ENCODE peak calls at places on chromosomes 4 and X, in seven cellular contexts. R is Panc1, N is HCT116, J is GM23338, L is left ventricle myocardium inferior, Y is uterus, E is H9. K is an unnamed sample.

GRCh38 chr4:24067781-24068193 is 177.9 kb upstream of the PPARGC1A start:
- DNase-seq in R (no peak), N (no peak), J (no peak), L (peak; percentile 16), Y (no peak), E (no peak), K (no peak)

GRCh38 chr4:2256156-2256731 is 5.7 kb downstream of the MXD4 start:
- DNase-seq in R (no peak), N (no peak), J (no peak), L (peak; percentile 60), Y (peak; percentile 43), E (no peak), K (peak; percentile 77)

GRCh38 chr4:104395219-104395618 is 99.5 kb downstream of the CXXC4 start:
- DNase-seq in R (no peak), N (no peak), J (peak; percentile 6), L (no peak), Y (no peak), E (no peak), K (no peak)

GRCh38 chr4:165464338-165464737 is 85.5 kb downstream of the CPE start:
- DNase-seq in R (no peak), N (no peak), J (no peak), L (no peak), Y (no peak), E (no peak), K (no peak)

GRCh38 chrX:139851730-139852129 is 81.1 kb downstream of the ATP11C start:
- DNase-seq in R (no peak), N (no peak), J (no peak), L (no peak), Y (no peak), E (no peak), K (no peak)

GRCh38 chr4:10951306-10951705 is 266.7 kb upstream of the CLNK start:
- DNase-seq in R (no peak), N (no peak), J (no peak), L (no peak), Y (no peak), E (no peak), K (no peak)

GRCh38 chrX:154750301-154751120 is at the start of gene GAB3:
- DNase-seq in R (no peak), N (no peak), J (peak; percentile 55), L (peak; percentile 52), Y (no peak), E (no peak), K (peak; percentile 92)

GRCh38 chrX:134137353-134137752 is 99.6 kb upstream of the CCDC160 start:
- DNase-seq in R (no peak), N (no peak), J (no peak), L (no peak), Y (no peak), E (no peak), K (no peak)

GRCh38 chr4:4474496-4474895 is 67.4 kb downstream of the STX18 start:
- DNase-seq in R (no peak), N (no peak), J (no peak), L (no peak), Y (no peak), E (no peak), K (no peak)

GRCh38 chr4:66602622-66603021 is 932.3 kb upstream of the EPHA5 start:
- DNase-seq in R (no peak), N (no peak), J (no peak), L (no peak), Y (no peak), E (no peak), K (no peak)

GRCh38 chr4:21790437-21791029 is 158.0 kb downstream of the KCNIP4 start:
- DNase-seq in R (no peak), N (peak; percentile 16), J (peak; percentile 46), L (no peak), Y (no peak), E (no peak), K (no peak)

GRCh38 chr4:13922873-13923645 is 295.5 kb upstream of the BOD1L1 start:
- DNase-seq in R (no peak), N (no peak), J (no peak), L (no peak), Y (no peak), E (no peak), K (no peak)
- H3K4me1 ChIP-seq in R (no peaks in the 10 kb centered on the region), N (peaks cover 12% of the 10 kb centered on the region), J (no peaks in the 10 kb centered on the region), L (no peaks in the 10 kb centered on the region), Y (no peaks in the 10 kb centered on the region), E (peaks cover 2% of the 10 kb centered on the region), K (no peaks in the 10 kb centered on the region)

GRCh38 chr4:113700602-113701150 is 60.9 kb downstream of the CAMK2D start:
- DNase-seq in R (no peak), N (no peak), J (no peak), L (no peak), Y (no peak), E (no peak), K (no peak)
- H3K4me1 ChIP-seq in R (no peaks in the 10 kb centered on the region), N (peaks cover 9% of the 10 kb centered on the region), J (no peaks in the 10 kb centered on the region), L (peaks cover 57% of the 10 kb centered on the region), Y (no peaks in the 10 kb centered on the region), E (no peaks in the 10 kb centered on the region), K (no peaks in the 10 kb centered on the region)

GRCh38 chrX:13088155-13088485 is 43.7 kb upstream of the FAM9C start:
- DNase-seq in R (no peak), N (no peak), J (no peak), L (no peak), Y (no peak), E (no peak), K (peak; percentile 79)
- H3K4me1 ChIP-seq in R (no peaks in the 10 kb centered on the region), N (no peaks in the 10 kb centered on the region), J (peaks cover 7% of the 10 kb centered on the region), L (peaks cover 3% of the 10 kb centered on the region), Y (no peaks in the 10 kb centered on the region), E (no peaks in the 10 kb centered on the region), K (peaks cover 61% of the 10 kb centered on the region)

GRCh38 chr4:144655491-144655890 is 9.5 kb downstream of the HHIP start:
- DNase-seq in R (no peak), N (no peak), J (no peak), L (no peak), Y (no peak), E (no peak), K (no peak)

GRCh38 chr4:144658015-144658567 is 12.1 kb downstream of the HHIP start:
- DNase-seq in R (no peak), N (no peak), J (no peak), L (no peak), Y (no peak), E (no peak), K (no peak)

GRCh38 chr4:144656857-144657256 is 10.9 kb downstream of the HHIP start:
- DNase-seq in R (no peak), N (no peak), J (no peak), L (no peak), Y (no peak), E (no peak), K (no peak)

GRCh38 chr4:144658908-144659307 is 13.0 kb downstream of the HHIP start:
- DNase-seq in R (no peak), N (no peak), J (no peak), L (no peak), Y (no peak), E (no peak), K (no peak)

DNA sequence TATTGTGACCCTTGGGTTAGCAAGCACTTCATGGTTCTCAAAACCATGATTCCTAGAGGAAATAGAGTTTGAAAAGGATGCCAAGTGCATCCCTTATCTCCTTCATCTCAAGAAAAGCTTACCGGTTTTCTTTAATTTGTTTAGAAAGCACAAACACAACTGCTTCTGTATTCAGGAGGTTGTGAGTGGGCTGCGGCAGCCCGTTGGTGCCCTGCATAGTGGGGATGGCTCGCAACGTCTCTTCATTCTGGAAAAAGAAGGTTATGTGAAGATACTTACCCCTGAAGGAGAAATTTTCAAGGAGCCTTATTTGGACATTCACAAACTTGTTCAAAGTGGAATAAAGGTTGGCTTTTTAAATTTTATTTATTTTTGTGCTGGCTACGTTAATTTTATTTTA is 13.5 kb downstream of the HHIP start:
- DNase-seq in R (no peak), N (no peak), J (no peak), L (no peak), Y (no peak), E (no peak), K (no peak)
- H3K4me1 ChIP-seq in R (no peaks in the 10 kb centered on the region), N (no peaks in the 10 kb centered on the region), J (no peaks in the 10 kb centered on the region), L (no peaks in the 10 kb centered on the region), Y (no peaks in the 10 kb centered on the region), E (no peaks in the 10 kb centered on the region), K (no peaks in the 10 kb centered on the region)

GRCh38 chr4:86968477-86969015 is 33.7 kb downstream of the AFF1 start:
- DNase-seq in R (no peak), N (no peak), J (no peak), L (no peak), Y (no peak), E (no peak), K (no peak)
- H3K4me1 ChIP-seq in R (no peaks in the 10 kb centered on the region), N (peaks cover 12% of the 10 kb centered on the region), J (peaks cover 69% of the 10 kb centered on the region), L (peaks cover 66% of the 10 kb centered on the region), Y (no peaks in the 10 kb centered on the region), E (peaks cover 25% of the 10 kb centered on the region), K (peaks cover 52% of the 10 kb centered on the region)

GRCh38 chrX:123088331-123088730 is 95.7 kb upstream of the GRIA3 start:
- DNase-seq in R (no peak), N (no peak), J (no peak), L (no peak), Y (no peak), E (no peak), K (no peak)

GRCh38 chrX:123088930-123089329 is 95.1 kb upstream of the GRIA3 start:
- DNase-seq in R (no peak), N (no peak), J (no peak), L (no peak), Y (no peak), E (no peak), K (no peak)

GRCh38 chrX:123085311-123085940 is 98.7 kb upstream of the GRIA3 start:
- DNase-seq in R (no peak), N (no peak), J (peak; percentile 74), L (no peak), Y (no peak), E (peak; percentile 32), K (no peak)

GRCh38 chrX:123086768-123087167 is 97.3 kb upstream of the GRIA3 start:
- DNase-seq in R (no peak), N (no peak), J (no peak), L (no peak), Y (no peak), E (no peak), K (no peak)

DNA sequence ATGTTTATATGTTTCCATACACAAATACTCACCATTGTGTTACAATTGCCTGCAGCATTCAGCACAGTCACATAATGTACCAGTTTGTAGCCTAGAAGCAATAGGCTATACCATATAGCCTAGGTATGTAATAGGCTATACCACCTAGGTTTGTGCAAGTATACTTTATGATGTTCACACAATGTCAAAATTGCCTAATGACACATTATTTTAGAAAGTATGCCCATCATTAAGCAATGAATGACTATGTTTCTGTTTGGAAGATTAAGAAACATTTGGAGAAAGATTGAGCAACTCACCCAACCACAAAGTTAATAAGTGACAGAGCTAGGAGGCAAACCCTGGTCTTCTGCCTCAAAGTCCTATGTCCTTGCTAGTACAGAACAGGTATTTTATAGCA is 96.8 kb upstream of the GRIA3 start:
- DNase-seq in R (no peak), N (no peak), J (no peak), L (no peak), Y (no peak), E (no peak), K (no peak)
- H3K4me1 ChIP-seq in R (no peaks in the 10 kb centered on the region), N (no peaks in the 10 kb centered on the region), J (peaks cover 8% of the 10 kb centered on the region), L (no peaks in the 10 kb centered on the region), Y (no peaks in the 10 kb centered on the region), E (peaks cover 3% of the 10 kb centered on the region), K (no peaks in the 10 kb centered on the region)

GRCh38 chr4:177479063-177479462 is 36.8 kb upstream of the AGA start:
- DNase-seq in R (no peak), N (no peak), J (no peak), L (no peak), Y (no peak), E (no peak), K (no peak)
- H3K4me1 ChIP-seq in R (no peaks in the 10 kb centered on the region), N (no peaks in the 10 kb centered on the region), J (peaks cover 2% of the 10 kb centered on the region), L (no peaks in the 10 kb centered on the region), Y (no peaks in the 10 kb centered on the region), E (no peaks in the 10 kb centered on the region), K (no peaks in the 10 kb centered on the region)